ENCODE peak calls at places on chromosome 1, in ten cellular contexts. One of them, this sample, is unnamed.

GRCh38 chr1:232179896-232180760 is 449.8 kb downstream of the SIPA1L2 start:
- DNase-seq in brain microvascular endothelial cell: no peak
- DNase-seq in B cell: no peak
- DNase-seq in progenitor cell of endocrine pancreas: no peak
- DNase-seq in mesothelial cell of epicardium: no peak
- DNase-seq in endothelial cell: no peak
- DNase-seq in OCI-LY7: no peak
- DNase-seq in IMR-90: no peak
- DNase-seq in left ventricle myocardium inferior: no peak
- DNase-seq in mammary epithelial cell: no peak
- DNase-seq in this sample: no peak

GRCh38 chr1:104574619-104575018 is 824.9 kb downstream of the AMY1C start:
- DNase-seq in IMR-90: no peak
- DNase-seq in mammary epithelial cell: no peak
- DNase-seq in OCI-LY7: no peak
- DNase-seq in brain microvascular endothelial cell: no peak
- DNase-seq in progenitor cell of endocrine pancreas: no peak
- DNase-seq in left ventricle myocardium inferior: no peak
- DNase-seq in mesothelial cell of epicardium: no peak
- DNase-seq in B cell: no peak
- DNase-seq in endothelial cell: no peak
- DNase-seq in this sample: no peak

GRCh38 chr1:230243583-230244377 is 176.7 kb downstream of the GALNT2 start:
- DNase-seq in endothelial cell: no peak
- DNase-seq in brain microvascular endothelial cell: peak
- DNase-seq in mammary epithelial cell: peak
- DNase-seq in mesothelial cell of epicardium: no peak
- DNase-seq in left ventricle myocardium inferior: no peak
- DNase-seq in progenitor cell of endocrine pancreas: no peak
- DNase-seq in B cell: no peak
- DNase-seq in OCI-LY7: no peak
- DNase-seq in IMR-90: peak
- DNase-seq in this sample: no peak

GRCh38 chr1:3409737-3410434 is 44.6 kb upstream of the ARHGEF16 start:
- DNase-seq in B cell: no peak
- DNase-seq in mammary epithelial cell: peak
- DNase-seq in OCI-LY7: no peak
- DNase-seq in endothelial cell: peak
- DNase-seq in mesothelial cell of epicardium: no peak
- DNase-seq in IMR-90: peak
- DNase-seq in progenitor cell of endocrine pancreas: no peak
- DNase-seq in brain microvascular endothelial cell: peak
- DNase-seq in left ventricle myocardium inferior: peak
- DNase-seq in this sample: no peak

GRCh38 chr1:224696891-224697765 is 81.0 kb downstream of the CNIH3 start:
- DNase-seq in IMR-90: peak
- DNase-seq in B cell: no peak
- DNase-seq in brain microvascular endothelial cell: peak
- DNase-seq in left ventricle myocardium inferior: no peak
- DNase-seq in progenitor cell of endocrine pancreas: no peak
- DNase-seq in OCI-LY7: no peak
- DNase-seq in mesothelial cell of epicardium: no peak
- DNase-seq in mammary epithelial cell: peak
- DNase-seq in endothelial cell: no peak
- DNase-seq in this sample: no peak

GRCh38 chr1:184483101-184483813 is 96.4 kb downstream of the C1orf21 start:
- DNase-seq in B cell: no peak
- DNase-seq in IMR-90: peak
- DNase-seq in OCI-LY7: no peak
- DNase-seq in left ventricle myocardium inferior: no peak
- DNase-seq in brain microvascular endothelial cell: peak
- DNase-seq in mesothelial cell of epicardium: no peak
- DNase-seq in mammary epithelial cell: peak
- DNase-seq in progenitor cell of endocrine pancreas: no peak
- DNase-seq in endothelial cell: no peak
- DNase-seq in this sample: no peak

GRCh38 chr1:7616076-7616833 is 154.8 kb upstream of the VAMP3 start:
- DNase-seq in endothelial cell: peak
- DNase-seq in mammary epithelial cell: peak
- DNase-seq in brain microvascular endothelial cell: peak
- DNase-seq in OCI-LY7: peak
- DNase-seq in B cell: no peak
- DNase-seq in progenitor cell of endocrine pancreas: peak
- DNase-seq in mesothelial cell of epicardium: peak
- DNase-seq in left ventricle myocardium inferior: peak
- DNase-seq in IMR-90: peak
- DNase-seq in this sample: peak

GRCh38 chr1:248686815-248687214 is 15.8 kb downstream of the OR14I1 start:
- DNase-seq in B cell: peak
- DNase-seq in left ventricle myocardium inferior: no peak
- DNase-seq in progenitor cell of endocrine pancreas: no peak
- DNase-seq in endothelial cell: no peak
- DNase-seq in brain microvascular endothelial cell: no peak
- DNase-seq in IMR-90: no peak
- DNase-seq in OCI-LY7: peak
- DNase-seq in mammary epithelial cell: no peak
- DNase-seq in mesothelial cell of epicardium: no peak
- DNase-seq in this sample: peak

GRCh38 chr1:231419147-231419546 is 2.9 kb downstream of the EGLN1 start:
- DNase-seq in left ventricle myocardium inferior: no peak
- DNase-seq in brain microvascular endothelial cell: no peak
- DNase-seq in IMR-90: no peak
- DNase-seq in B cell: no peak
- DNase-seq in endothelial cell: no peak
- DNase-seq in progenitor cell of endocrine pancreas: no peak
- DNase-seq in mammary epithelial cell: peak
- DNase-seq in OCI-LY7: peak
- DNase-seq in mesothelial cell of epicardium: no peak
- DNase-seq in this sample: no peak

GRCh38 chr1:175845371-175845770 is 102.0 kb upstream of the TNR start:
- DNase-seq in left ventricle myocardium inferior: no peak
- DNase-seq in mammary epithelial cell: no peak
- DNase-seq in endothelial cell: no peak
- DNase-seq in OCI-LY7: no peak
- DNase-seq in IMR-90: no peak
- DNase-seq in mesothelial cell of epicardium: no peak
- DNase-seq in progenitor cell of endocrine pancreas: no peak
- DNase-seq in B cell: no peak
- DNase-seq in brain microvascular endothelial cell: no peak
- DNase-seq in this sample: no peak

GRCh38 chr1:46369542-46370213 is 24.4 kb upstream of the FAAH start:
- DNase-seq in IMR-90: peak
- DNase-seq in mesothelial cell of epicardium: no peak
- DNase-seq in left ventricle myocardium inferior: no peak
- DNase-seq in B cell: no peak
- DNase-seq in mammary epithelial cell: no peak
- DNase-seq in OCI-LY7: no peak
- DNase-seq in progenitor cell of endocrine pancreas: no peak
- DNase-seq in brain microvascular endothelial cell: no peak
- DNase-seq in endothelial cell: no peak
- DNase-seq in this sample: no peak

GRCh38 chr1:110674337-110675059 is at the start of gene KCNA3:
- DNase-seq in B cell: peak
- DNase-seq in progenitor cell of endocrine pancreas: peak
- DNase-seq in IMR-90: no peak
- DNase-seq in brain microvascular endothelial cell: no peak
- DNase-seq in OCI-LY7: peak
- DNase-seq in mammary epithelial cell: no peak
- DNase-seq in endothelial cell: peak
- DNase-seq in mesothelial cell of epicardium: peak
- DNase-seq in left ventricle myocardium inferior: peak
- DNase-seq in this sample: peak

GRCh38 chr1:111769517-111770146 is 13.9 kb downstream of the DDX20 start:
- DNase-seq in B cell: peak
- DNase-seq in mesothelial cell of epicardium: no peak
- DNase-seq in mammary epithelial cell: peak
- DNase-seq in OCI-LY7: peak
- DNase-seq in left ventricle myocardium inferior: no peak
- DNase-seq in progenitor cell of endocrine pancreas: no peak
- DNase-seq in endothelial cell: no peak
- DNase-seq in IMR-90: peak
- DNase-seq in brain microvascular endothelial cell: peak
- DNase-seq in this sample: peak

GRCh38 chr1:94025383-94026340 is 95.3 kb downstream of the ABCA4 start:
- DNase-seq in brain microvascular endothelial cell: peak
- DNase-seq in progenitor cell of endocrine pancreas: no peak
- DNase-seq in mesothelial cell of epicardium: no peak
- DNase-seq in OCI-LY7: peak
- DNase-seq in mammary epithelial cell: peak
- DNase-seq in left ventricle myocardium inferior: no peak
- DNase-seq in B cell: no peak
- DNase-seq in IMR-90: peak
- DNase-seq in endothelial cell: peak
- DNase-seq in this sample: no peak

GRCh38 chr1:165645654-165646366 is 14.8 kb downstream of the MGST3 start:
- DNase-seq in OCI-LY7: no peak
- DNase-seq in mammary epithelial cell: no peak
- DNase-seq in brain microvascular endothelial cell: no peak
- DNase-seq in IMR-90: no peak
- DNase-seq in B cell: no peak
- DNase-seq in progenitor cell of endocrine pancreas: no peak
- DNase-seq in left ventricle myocardium inferior: peak
- DNase-seq in mesothelial cell of epicardium: no peak
- DNase-seq in endothelial cell: no peak
- DNase-seq in this sample: no peak

GRCh38 chr1:33443705-33444180 is 12.8 kb upstream of the PHC2 start:
- DNase-seq in left ventricle myocardium inferior: no peak
- DNase-seq in mammary epithelial cell: no peak
- DNase-seq in IMR-90: no peak
- DNase-seq in OCI-LY7: no peak
- DNase-seq in progenitor cell of endocrine pancreas: no peak
- DNase-seq in brain microvascular endothelial cell: no peak
- DNase-seq in B cell: no peak
- DNase-seq in mesothelial cell of epicardium: no peak
- DNase-seq in endothelial cell: no peak
- DNase-seq in this sample: no peak

GRCh38 chr1:229409616-229410369 is 24.1 kb downstream of the ACTA1 start:
- DNase-seq in progenitor cell of endocrine pancreas: no peak
- DNase-seq in OCI-LY7: no peak
- DNase-seq in brain microvascular endothelial cell: no peak
- DNase-seq in left ventricle myocardium inferior: no peak
- DNase-seq in endothelial cell: no peak
- DNase-seq in mesothelial cell of epicardium: no peak
- DNase-seq in IMR-90: no peak
- DNase-seq in mammary epithelial cell: no peak
- DNase-seq in B cell: no peak
- DNase-seq in this sample: no peak

GRCh38 chr1:229186373-229187056 is 84.4 kb upstream of the RAB4A start:
- DNase-seq in progenitor cell of endocrine pancreas: no peak
- DNase-seq in mesothelial cell of epicardium: no peak
- DNase-seq in mammary epithelial cell: no peak
- DNase-seq in brain microvascular endothelial cell: no peak
- DNase-seq in B cell: no peak
- DNase-seq in OCI-LY7: no peak
- DNase-seq in IMR-90: no peak
- DNase-seq in left ventricle myocardium inferior: no peak
- DNase-seq in endothelial cell: no peak
- DNase-seq in this sample: peak

DNA sequence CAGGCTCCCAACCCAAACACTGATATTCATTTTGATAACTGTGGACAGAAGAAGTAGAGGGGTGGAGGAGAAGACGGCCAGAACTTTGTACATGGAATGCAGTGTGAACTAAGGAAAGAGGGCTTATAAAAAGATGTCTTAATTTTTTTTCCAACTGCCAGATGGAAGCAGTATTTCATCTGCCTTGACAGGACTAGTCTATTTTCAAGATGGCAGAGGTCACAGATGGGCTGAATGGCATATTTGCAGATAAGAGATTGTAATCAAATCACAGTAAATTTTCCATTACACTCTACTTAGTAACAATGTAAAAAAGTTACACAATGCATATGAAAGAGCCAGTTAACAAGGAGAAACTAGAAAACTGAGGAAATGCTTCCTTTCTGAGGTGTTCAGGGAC is 246.8 kb upstream of the FMN2 start:
- DNase-seq in endothelial cell: no peak
- DNase-seq in brain microvascular endothelial cell: no peak
- DNase-seq in B cell: no peak
- DNase-seq in mesothelial cell of epicardium: no peak
- DNase-seq in OCI-LY7: no peak
- DNase-seq in IMR-90: no peak
- DNase-seq in progenitor cell of endocrine pancreas: no peak
- DNase-seq in left ventricle myocardium inferior: no peak
- DNase-seq in mammary epithelial cell: no peak
- DNase-seq in this sample: no peak
- TF ChIP-seq CTCF in endothelial cell: no peak
- TF ChIP-seq CTCF in brain microvascular endothelial cell: no peak
- TF ChIP-seq CTCF in B cell: no peak
- TF ChIP-seq CTCF in mesothelial cell of epicardium: no peak
- TF ChIP-seq CTCF in OCI-LY7: no peak
- TF ChIP-seq CTCF in IMR-90: no peak
- TF ChIP-seq CTCF in progenitor cell of endocrine pancreas: no peak
- TF ChIP-seq CTCF in left ventricle myocardium inferior: no peak
- TF ChIP-seq CTCF in mammary epithelial cell: no peak
- TF ChIP-seq CTCF in this sample: no peak

DNA sequence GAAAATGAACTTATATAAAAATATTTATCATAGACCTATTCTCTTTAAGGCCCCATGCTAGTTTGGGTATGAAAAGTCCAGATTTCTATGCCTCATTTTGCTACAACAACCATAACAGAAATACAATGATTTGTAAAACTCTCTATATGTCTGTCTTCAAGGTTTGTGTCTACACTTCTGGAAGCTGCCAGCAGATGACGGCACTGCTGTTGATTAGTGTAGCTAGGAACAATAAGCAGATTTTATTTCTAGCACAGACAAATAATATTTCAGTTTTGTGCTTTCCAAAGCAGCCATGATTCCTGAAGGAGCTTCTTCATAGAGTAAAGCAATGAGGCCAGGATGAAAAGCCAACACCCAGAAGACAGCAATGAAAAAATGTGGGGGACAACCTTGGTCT is 779.6 kb upstream of the ADGRL2 start:
- DNase-seq in endothelial cell: no peak
- DNase-seq in brain microvascular endothelial cell: no peak
- DNase-seq in OCI-LY7: no peak
- DNase-seq in IMR-90: peak
- DNase-seq in left ventricle myocardium inferior: no peak
- DNase-seq in mammary epithelial cell: no peak
- DNase-seq in mesothelial cell of epicardium: no peak
- DNase-seq in progenitor cell of endocrine pancreas: no peak
- DNase-seq in B cell: no peak
- DNase-seq in this sample: no peak
- TF ChIP-seq CTCF in endothelial cell: no peak
- TF ChIP-seq CTCF in brain microvascular endothelial cell: peak
- TF ChIP-seq CTCF in OCI-LY7: no peak
- TF ChIP-seq CTCF in IMR-90: peak
- TF ChIP-seq CTCF in left ventricle myocardium inferior: peak
- TF ChIP-seq CTCF in mammary epithelial cell: no peak
- TF ChIP-seq CTCF in mesothelial cell of epicardium: no peak
- TF ChIP-seq CTCF in progenitor cell of endocrine pancreas: no peak
- TF ChIP-seq CTCF in B cell: no peak
- TF ChIP-seq CTCF in this sample: no peak

GRCh38 chr1:40979241-40980067 is at the start of gene CTPS1:
- DNase-seq in endothelial cell: peak
- DNase-seq in IMR-90: peak
- DNase-seq in mammary epithelial cell: peak
- DNase-seq in OCI-LY7: peak
- DNase-seq in left ventricle myocardium inferior: peak
- DNase-seq in brain microvascular endothelial cell: peak
- DNase-seq in B cell: peak
- DNase-seq in progenitor cell of endocrine pancreas: peak
- DNase-seq in mesothelial cell of epicardium: peak
- DNase-seq in this sample: peak
- TF ChIP-seq CTCF in endothelial cell: no peak
- TF ChIP-seq CTCF in IMR-90: peak
- TF ChIP-seq CTCF in mammary epithelial cell: no peak
- TF ChIP-seq CTCF in OCI-LY7: peak
- TF ChIP-seq CTCF in left ventricle myocardium inferior: no peak
- TF ChIP-seq CTCF in brain microvascular endothelial cell: peak
- TF ChIP-seq CTCF in B cell: peak
- TF ChIP-seq CTCF in progenitor cell of endocrine pancreas: peak
- TF ChIP-seq CTCF in mesothelial cell of epicardium: no peak
- TF ChIP-seq CTCF in this sample: peak

GRCh38 chr1:83545450-83545849 is 453.5 kb downstream of the TTLL7 start:
- DNase-seq in progenitor cell of endocrine pancreas: no peak
- DNase-seq in IMR-90: no peak
- DNase-seq in mesothelial cell of epicardium: no peak
- DNase-seq in left ventricle myocardium inferior: no peak
- DNase-seq in brain microvascular endothelial cell: no peak
- DNase-seq in B cell: no peak
- DNase-seq in OCI-LY7: peak
- DNase-seq in endothelial cell: peak
- DNase-seq in mammary epithelial cell: no peak
- DNase-seq in this sample: no peak
- TF ChIP-seq CTCF in progenitor cell of endocrine pancreas: peak
- TF ChIP-seq CTCF in IMR-90: no peak
- TF ChIP-seq CTCF in mesothelial cell of epicardium: no peak
- TF ChIP-seq CTCF in left ventricle myocardium inferior: no peak
- TF ChIP-seq CTCF in brain microvascular endothelial cell: peak
- TF ChIP-seq CTCF in B cell: no peak
- TF ChIP-seq CTCF in OCI-LY7: peak
- TF ChIP-seq CTCF in endothelial cell: peak
- TF ChIP-seq CTCF in mammary epithelial cell: no peak
- TF ChIP-seq CTCF in this sample: no peak